ENCODE peak calls at places on chromosomes 7 and 10, in six cellular contexts. P, E, M, T, O and Y are unnamed samples.

GRCh38 chr10:21304198-21304597 is 221.3 kb downstream of the SKIDA1 start:
- DNase-seq in P (no peak), E (no peak), M (no peak), T (no peak), O (peak; percentile 66), Y (no peak)

GRCh38 chr10:12393831-12394230 is 44.5 kb downstream of the CAMK1D start:
- DNase-seq in P (no peak), E (no peak), M (no peak), T (no peak), O (no peak), Y (no peak)

GRCh38 chr10:30751678-30752331 is 122.3 kb upstream of the LYZL2 start:
- DNase-seq in P (peak; percentile 47), E (no peak), M (peak; percentile 82), T (peak; percentile 41), O (peak; percentile 74), Y (no peak)

GRCh38 chr7:125383324-125383723 is 453.7 kb upstream of the POT1 start:
- DNase-seq in P (no peak), E (no peak), M (no peak), T (no peak), O (no peak), Y (no peak)

GRCh38 chr7:129213828-129214227 is 11.0 kb upstream of the AHCYL2 start:
- DNase-seq in P (no peak), E (peak; percentile 17), M (no peak), T (no peak), O (no peak), Y (no peak)

GRCh38 chr10:16777473-16778370 is 39.5 kb downstream of the RSU1 start:
- DNase-seq in P (no peak), E (no peak), M (no peak), T (peak; percentile 23), O (peak; percentile 77), Y (no peak)

GRCh38 chr10:80471009-80471408 is 16.9 kb downstream of the TSPAN14 start:
- DNase-seq in P (no peak), E (no peak), M (no peak), T (no peak), O (no peak), Y (no peak)

GRCh38 chr7:142181966-142182365 is 70.4 kb downstream of the MGAM2 start:
- DNase-seq in P (no peak), E (no peak), M (no peak), T (no peak), O (no peak), Y (no peak)

GRCh38 chr10:132993271-132994260 is 51.2 kb upstream of the CFAP46 start:
- DNase-seq in P (no peak), E (no peak), M (no peak), T (no peak), O (no peak), Y (no peak)

GRCh38 chr10:35074266-35074665 is 15.9 kb downstream of the CUL2 start:
- DNase-seq in P (no peak), E (no peak), M (no peak), T (no peak), O (no peak), Y (no peak)

GRCh38 chr10:102994551-102995295 is 76.6 kb downstream of the CNNM2 start:
- DNase-seq in P (no peak), E (no peak), M (no peak), T (no peak), O (no peak), Y (no peak)

GRCh38 chr10:50417906-50418697 is 166.8 kb upstream of the ASAH2 start:
- DNase-seq in P (no peak), E (no peak), M (peak; percentile 88), T (peak; percentile 42), O (peak; percentile 89), Y (peak; percentile 23)

GRCh38 chr10:69479737-69480412 is 28.6 kb downstream of the TSPAN15 start:
- DNase-seq in P (no peak), E (no peak), M (no peak), T (no peak), O (peak; percentile 49), Y (no peak)

GRCh38 chr7:151123485-151124204 is 37.4 kb downstream of the AGAP3 start:
- DNase-seq in P (peak; percentile 76), E (peak; percentile 67), M (peak; percentile 89), T (peak; percentile 50), O (peak; percentile 84), Y (peak; percentile 85)

GRCh38 chr7:74412603-74413002 is 41.1 kb upstream of the GTF2IRD1 start:
- DNase-seq in P (no peak), E (no peak), M (no peak), T (no peak), O (peak; percentile 35), Y (no peak)

GRCh38 chr7:77538186-77538907 is 1.3 kb downstream of the PTPN12 start:
- DNase-seq in P (no peak), E (peak; percentile 59), M (peak; percentile 91), T (peak; percentile 86), O (peak; percentile 96), Y (peak; percentile 78)

GRCh38 chr7:48426966-48427555 is 255.8 kb downstream of the ABCA13 start:
- DNase-seq in P (no peak), E (no peak), M (no peak), T (no peak), O (no peak), Y (no peak)

GRCh38 chr7:48426331-48426965 is 255.2 kb downstream of the ABCA13 start:
- DNase-seq in P (no peak), E (no peak), M (no peak), T (no peak), O (no peak), Y (no peak)

GRCh38 chr7:48427671-48428070 is 256.4 kb downstream of the ABCA13 start:
- DNase-seq in P (no peak), E (no peak), M (no peak), T (no peak), O (no peak), Y (no peak)

GRCh38 chr7:48421357-48421756 is 250.1 kb downstream of the ABCA13 start:
- DNase-seq in P (no peak), E (no peak), M (no peak), T (peak; percentile 78), O (no peak), Y (no peak)

DNA sequence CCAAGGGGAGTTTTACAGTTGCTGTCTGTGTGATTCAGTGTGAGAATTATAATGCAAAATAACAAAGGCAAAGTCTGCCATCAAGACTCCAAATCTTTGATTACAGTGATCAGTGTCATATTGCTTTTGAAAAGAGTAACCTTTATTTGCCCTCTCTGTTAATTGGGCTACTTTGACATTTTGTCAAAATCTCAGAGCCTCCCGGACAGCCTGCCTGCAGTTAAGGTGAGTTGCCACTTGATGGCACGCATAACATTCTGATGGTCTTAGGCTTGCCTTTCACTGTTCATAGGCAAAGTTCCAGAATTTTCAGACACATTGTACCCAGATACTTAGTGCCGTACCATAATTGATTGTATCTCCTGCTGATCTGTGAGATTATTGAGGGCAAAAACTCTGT is 253.5 kb downstream of the ABCA13 start:
- DNase-seq in P (no peak), E (no peak), M (no peak), T (no peak), O (no peak), Y (no peak)
- TF ChIP-seq CTCF in P (no peak), E (no peak), M (peak; percentile 31), T (peak; percentile 56), O (peak; percentile 22), Y (no peak)

DNA sequence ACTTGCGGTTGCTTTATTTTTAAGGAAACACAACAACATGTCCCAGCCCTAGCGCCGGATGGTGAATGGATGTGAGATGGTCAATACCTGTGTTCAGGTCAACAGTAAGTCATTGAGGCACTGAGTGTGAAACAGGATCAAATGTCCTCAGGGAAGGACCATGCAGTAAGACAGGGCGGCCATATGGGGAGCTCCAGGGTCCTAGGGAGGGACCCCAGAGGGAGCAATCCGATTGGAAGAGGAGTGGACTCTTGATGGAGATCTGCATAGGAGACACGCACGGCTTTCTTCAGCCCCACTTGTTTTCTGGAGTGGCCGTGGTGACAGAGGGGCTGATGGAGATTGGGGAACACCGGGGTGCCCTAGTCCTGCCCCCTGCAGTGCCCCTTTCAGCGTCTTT is 423.8 kb upstream of the MKI67 start:
- DNase-seq in P (no peak), E (no peak), M (no peak), T (no peak), O (no peak), Y (no peak)
- TF ChIP-seq CTCF in P (no peak), E (no peak), M (no peak), T (no peak), O (no peak), Y (no peak)

DNA sequence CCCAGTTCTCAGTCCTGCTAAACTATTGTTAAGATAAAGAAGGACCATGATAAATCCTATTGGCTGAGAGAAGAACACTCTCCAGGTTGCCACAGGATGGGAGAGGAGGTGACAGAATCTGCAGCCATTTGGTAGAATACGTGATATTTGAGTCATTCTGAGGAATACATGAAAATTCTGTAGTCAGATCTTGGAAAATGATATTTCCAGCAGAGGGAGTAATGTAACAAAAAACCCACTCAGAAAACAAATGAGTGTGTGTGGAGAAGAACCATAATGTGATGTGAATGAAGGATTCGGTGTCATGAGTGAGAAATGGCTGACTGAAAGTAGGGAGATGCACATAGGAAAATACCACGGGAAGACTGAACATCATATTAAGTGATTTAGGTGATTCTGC is 128.5 kb upstream of the PFKP start:
- DNase-seq in P (no peak), E (no peak), M (no peak), T (no peak), O (peak; percentile 4), Y (no peak)
- TF ChIP-seq CTCF in P (no peak), E (no peak), M (peak; percentile 22), T (peak; percentile 13), O (no peak), Y (no peak)

GRCh38 chr10:86060386-86061280 is 306.0 kb downstream of the GRID1 start:
- DNase-seq in P (no peak), E (no peak), M (no peak), T (no peak), O (no peak), Y (no peak)
- TF ChIP-seq CTCF in P (no peak), E (no peak), M (no peak), T (no peak), O (no peak), Y (no peak)

GRCh38 chr7:38830826-38831225 is 78.2 kb downstream of the VPS41 start:
- DNase-seq in P (no peak), E (no peak), M (no peak), T (no peak), O (no peak), Y (no peak)

GRCh38 chr7:38838992-38839391 is 70.0 kb downstream of the VPS41 start:
- DNase-seq in P (no peak), E (no peak), M (no peak), T (no peak), O (no peak), Y (no peak)

GRCh38 chr7:38833329-38833728 is 75.7 kb downstream of the VPS41 start:
- DNase-seq in P (no peak), E (no peak), M (no peak), T (no peak), O (no peak), Y (no peak)

GRCh38 chr7:38831262-38831661 is 77.7 kb downstream of the VPS41 start:
- DNase-seq in P (no peak), E (no peak), M (no peak), T (no peak), O (no peak), Y (no peak)

GRCh38 chr7:38834357-38834756 is 74.6 kb downstream of the VPS41 start:
- DNase-seq in P (no peak), E (no peak), M (no peak), T (no peak), O (no peak), Y (no peak)
- TF ChIP-seq CTCF in P (no peak), E (no peak), M (no peak), T (no peak), O (no peak), Y (no peak)